ENCODE peak calls at places on chromosomes 1 and 21, in eight cellular contexts. L, U, W, V, Z, T, P and N are unnamed samples.
A peak's percentile ranks its signal among the peaks of the same experiment; 100 is the strongest.

GRCh38 chr1:167457936-167458584 is 60.3 kb downstream of the CD247 start:
- DNase-seq in L (no peak), U (no peak), W (no peak), V (no peak), Z (no peak), T (peak; percentile 7), P (no peak), N (no peak)

GRCh38 chr1:2942410-2942809 is 78.9 kb upstream of the ACTRT2 start:
- DNase-seq in L (no peak), U (no peak), W (no peak), V (no peak), Z (no peak), T (no peak), P (no peak), N (no peak)

GRCh38 chr1:246506785-246507639 is at the start of gene SMYD3:
- DNase-seq in L (peak; percentile 76), U (peak; percentile 50), W (peak; percentile 66), V (peak; percentile 87), Z (peak; percentile 64), T (peak; percentile 73), P (peak; percentile 90), N (no peak)

GRCh38 chr1:42745851-42746250 is 5.8 kb upstream of the CLDN19 start:
- DNase-seq in L (no peak), U (no peak), W (no peak), V (no peak), Z (no peak), T (no peak), P (no peak), N (no peak)

GRCh38 chr1:16625497-16626408 is 12.4 kb upstream of the NBPF1 start:
- DNase-seq in L (no peak), U (no peak), W (no peak), V (no peak), Z (no peak), T (peak; percentile 5), P (no peak), N (no peak)

GRCh38 chr1:14476170-14476955 is 122.1 kb upstream of the KAZN start:
- DNase-seq in L (no peak), U (no peak), W (peak; percentile 6), V (peak; percentile 77), Z (no peak), T (no peak), P (no peak), N (no peak)

GRCh38 chr1:75345538-75346292 is 211.5 kb downstream of the LHX8 start:
- DNase-seq in L (no peak), U (no peak), W (no peak), V (no peak), Z (no peak), T (no peak), P (no peak), N (no peak)

GRCh38 chr21:39525129-39525528 is 73.4 kb downstream of the SH3BGR start:
- DNase-seq in L (no peak), U (no peak), W (no peak), V (no peak), Z (no peak), T (no peak), P (no peak), N (no peak)

GRCh38 chr1:119762953-119763352 is 5.8 kb downstream of the HMGCS2 start:
- DNase-seq in L (no peak), U (no peak), W (no peak), V (no peak), Z (no peak), T (no peak), P (no peak), N (no peak)

GRCh38 chr1:165129568-165130164 is 226.8 kb downstream of the LMX1A start:
- DNase-seq in L (peak; percentile 56), U (peak; percentile 80), W (peak; percentile 9), V (peak; percentile 76), Z (no peak), T (peak; percentile 61), P (peak; percentile 38), N (no peak)

GRCh38 chr1:36737767-36738166 is 255.1 kb upstream of the CSF3R start:
- DNase-seq in L (peak; percentile 2), U (no peak), W (no peak), V (no peak), Z (no peak), T (no peak), P (no peak), N (no peak)

GRCh38 chr1:109279615-109280278 is 3.2 kb downstream of the PSRC1 start:
- DNase-seq in L (no peak), U (no peak), W (no peak), V (peak; percentile 8), Z (no peak), T (no peak), P (no peak), N (no peak)

GRCh38 chr21:46604975-46605758 is at the start of gene S100B:
- DNase-seq in L (no peak), U (no peak), W (no peak), V (no peak), Z (no peak), T (no peak), P (no peak), N (no peak)

GRCh38 chr1:46528297-46528955 is 23.0 kb downstream of the KNCN start:
- DNase-seq in L (no peak), U (no peak), W (peak; percentile 22), V (no peak), Z (no peak), T (no peak), P (no peak), N (no peak)

GRCh38 chr1:197921235-197922069 is 4.3 kb downstream of the LHX9 start:
- DNase-seq in L (no peak), U (no peak), W (no peak), V (no peak), Z (no peak), T (no peak), P (no peak), N (no peak)

GRCh38 chr1:206575894-206576737 is 36.1 kb downstream of the EIF2D start:
- DNase-seq in L (no peak), U (no peak), W (no peak), V (no peak), Z (no peak), T (peak; percentile 16), P (no peak), N (no peak)

GRCh38 chr1:243924588-243925349 is 74.7 kb upstream of the AKT3 start:
- DNase-seq in L (no peak), U (no peak), W (no peak), V (no peak), Z (no peak), T (no peak), P (no peak), N (no peak)

GRCh38 chr1:109248797-109249629 is at the start of gene CELSR2:
- DNase-seq in L (peak; percentile 70), U (peak; percentile 38), W (peak; percentile 54), V (peak; percentile 73), Z (peak; percentile 35), T (peak; percentile 60), P (peak; percentile 77), N (no peak)

GRCh38 chr21:42306366-42307035 is 8.7 kb downstream of the TFF3 start:
- DNase-seq in L (no peak), U (no peak), W (no peak), V (no peak), Z (no peak), T (no peak), P (no peak), N (no peak)

GRCh38 chr21:14913576-14914146 is 151.1 kb downstream of the NRIP1 start:
- DNase-seq in L (no peak), U (no peak), W (peak; percentile 34), V (no peak), Z (no peak), T (no peak), P (no peak), N (no peak)

GRCh38 chr1:145942891-145943290 is 14.9 kb downstream of the LIX1L start:
- DNase-seq in L (no peak), U (no peak), W (no peak), V (no peak), Z (no peak), T (no peak), P (no peak), N (no peak)

GRCh38 chr1:115224636-115225035 is 113.4 kb downstream of the NGF start:
- DNase-seq in L (no peak), U (no peak), W (no peak), V (no peak), Z (no peak), T (no peak), P (no peak), N (no peak)

GRCh38 chr21:31450971-31451370 is 106.9 kb upstream of the TIAM1 start:
- DNase-seq in L (no peak), U (no peak), W (no peak), V (no peak), Z (no peak), T (no peak), P (no peak), N (no peak)

GRCh38 chr1:247373721-247374141 is 42.1 kb upstream of the ZNF496 start:
- DNase-seq in L (peak; percentile 51), U (no peak), W (peak; percentile 32), V (no peak), Z (peak; percentile 15), T (peak; percentile 74), P (peak; percentile 47), N (no peak)

GRCh38 chr1:15703562-15703961 is 19.4 kb downstream of the PLEKHM2 start:
- DNase-seq in L (no peak), U (no peak), W (peak; percentile 91), V (peak; percentile 79), Z (no peak), T (no peak), P (no peak), N (peak; percentile 72)

GRCh38 chr1:157136133-157136532 is 2.1 kb downstream of the ETV3 start:
- DNase-seq in L (peak; percentile 32), U (no peak), W (no peak), V (no peak), Z (no peak), T (peak; percentile 27), P (no peak), N (no peak)

GRCh38 chr1:207156095-207156494 is 52.1 kb downstream of the C4BPA start:
- DNase-seq in L (no peak), U (no peak), W (no peak), V (no peak), Z (no peak), T (no peak), P (no peak), N (no peak)

GRCh38 chr1:53148123-53148522 is 5.7 kb upstream of the SLC1A7 start:
- DNase-seq in L (no peak), U (no peak), W (peak; percentile 91), V (no peak), Z (no peak), T (no peak), P (no peak), N (no peak)

GRCh38 chr1:43277116-43277876 is 7.5 kb downstream of the TMEM125 start:
- DNase-seq in L (no peak), U (no peak), W (no peak), V (no peak), Z (no peak), T (no peak), P (no peak), N (no peak)

GRCh38 chr1:23727362-23727811 is 15.9 kb upstream of the ELOA start:
- DNase-seq in L (no peak), U (peak; percentile 51), W (peak; percentile 91), V (no peak), Z (no peak), T (no peak), P (peak; percentile 39), N (no peak)

GRCh38 chr1:75672528-75673393 is 51.7 kb upstream of the ACADM start:
- DNase-seq in L (no peak), U (peak; percentile 50), W (peak; percentile 83), V (peak; percentile 68), Z (no peak), T (no peak), P (no peak), N (peak; percentile 30)

GRCh38 chr21:34878501-34878900 is 170.6 kb downstream of the RUNX1 start:
- DNase-seq in L (no peak), U (peak; percentile 68), W (no peak), V (no peak), Z (no peak), T (no peak), P (no peak), N (no peak)

GRCh38 chr1:207393610-207394009 is 60.5 kb upstream of the CR2 start:
- DNase-seq in L (no peak), U (no peak), W (peak; percentile 91), V (peak; percentile 84), Z (no peak), T (no peak), P (no peak), N (peak; percentile 96)

GRCh38 chr1:230548997-230549396 is 93.3 kb upstream of the COG2 start:
- DNase-seq in L (no peak), U (peak; percentile 43), W (no peak), V (no peak), Z (no peak), T (no peak), P (no peak), N (no peak)